ENCODE peak calls at places on chromosomes 13 and 19, in five cellular contexts. I, O, C, B and F are unnamed samples.

GRCh38 chr13:20923272-20923671 is 20.7 kb upstream of the XPO4 start:
- DNase-seq in I (no peak), B (no peak), O (no peak), C (no peak), F (no peak)

GRCh38 chr19:13505761-13506549 is at the start of gene CACNA1A:
- DNase-seq in I (no peak), C (no peak), O (peak), B (no peak), F (no peak)

GRCh38 chr13:28618595-28618994 is 40.3 kb upstream of the POMP start:
- DNase-seq in I (no peak), C (no peak), O (no peak), B (no peak), F (no peak)

GRCh38 chr19:41411682-41412265 is 14.2 kb downstream of the BCKDHA start:
- DNase-seq in C (no peak), B (peak), I (no peak), O (no peak), F (no peak)

GRCh38 chr19:14412436-14413071 is 6.6 kb downstream of the DDX39A start:
- DNase-seq in O (no peak), C (no peak), I (no peak), B (no peak), F (no peak)

GRCh38 chr19:45901432-45901903 is 945 bp downstream of the MYPOP start:
- DNase-seq in O (peak), I (no peak), B (no peak), C (peak), F (no peak)

GRCh38 chr19:4474504-4475136 is 2.5 kb downstream of the HDGFL2 start:
- DNase-seq in O (peak), I (peak), B (no peak), C (no peak), F (peak)

GRCh38 chr13:21657538-21657937 is 13.3 kb upstream of the FGF9 start:
- DNase-seq in I (peak), C (no peak), O (no peak), B (no peak), F (peak)

GRCh38 chr13:36912983-36913382 is 7.1 kb downstream of the SMAD9 start:
- DNase-seq in O (no peak), I (no peak), C (no peak), B (no peak), F (no peak)

GRCh38 chr13:33927315-33927714 is 109.4 kb downstream of the RFC3 start:
- DNase-seq in O (peak), C (peak), I (peak), B (no peak), F (peak)

GRCh38 chr13:44259045-44260042 is 114.3 kb upstream of the SERP2 start:
- DNase-seq in O (peak), C (no peak), I (peak), B (no peak), F (peak)

DNA sequence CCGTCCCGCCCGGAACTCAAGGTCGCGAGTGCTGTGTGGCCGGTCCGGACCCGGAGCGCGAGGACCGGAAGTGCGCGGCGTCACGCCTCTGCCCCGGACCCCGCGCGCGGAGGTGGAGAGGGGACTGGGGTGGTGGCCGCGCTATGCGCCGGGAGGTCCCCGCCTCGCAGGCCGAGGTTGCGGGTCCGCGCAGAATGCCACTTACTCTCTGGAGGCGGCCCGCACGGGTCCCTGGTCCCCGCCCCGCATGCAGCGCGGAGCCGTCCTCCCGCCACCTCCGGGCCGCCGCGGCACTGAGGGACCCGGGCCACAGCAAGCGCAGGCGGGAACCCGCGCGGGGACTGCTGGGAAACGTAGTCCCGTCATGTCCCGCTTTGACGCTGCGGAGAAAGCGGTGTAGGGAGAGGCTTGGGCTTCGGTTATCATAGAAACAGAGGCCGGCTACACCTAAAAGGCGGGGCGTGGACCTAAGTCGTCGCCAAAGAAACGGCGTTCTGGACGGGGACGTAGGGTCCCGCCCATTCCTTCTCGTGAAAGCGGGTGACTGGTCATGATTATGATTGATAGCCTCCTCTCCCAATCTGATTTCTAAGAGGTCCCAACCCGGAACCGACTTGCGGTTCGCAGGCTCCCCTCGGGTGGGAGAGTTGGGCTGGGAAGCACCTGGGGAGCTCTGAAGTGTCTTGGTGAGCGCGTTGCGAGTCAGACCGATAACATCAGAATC is at the start of gene ZNF837:
- DNase-seq in I (peak), B (peak), C (peak), O (peak), F (peak)
- TF ChIP-seq CTCF in I (no peak), B (no peak), C (no peak), O (no peak), F (no peak)

GRCh38 chr13:96817336-96817941 is 176.8 kb downstream of the OXGR1 start:
- DNase-seq in I (no peak), O (peak), B (no peak), C (no peak), F (peak)
- TF ChIP-seq CTCF in I (peak), O (peak), B (peak), C (no peak), F (peak)

DNA sequence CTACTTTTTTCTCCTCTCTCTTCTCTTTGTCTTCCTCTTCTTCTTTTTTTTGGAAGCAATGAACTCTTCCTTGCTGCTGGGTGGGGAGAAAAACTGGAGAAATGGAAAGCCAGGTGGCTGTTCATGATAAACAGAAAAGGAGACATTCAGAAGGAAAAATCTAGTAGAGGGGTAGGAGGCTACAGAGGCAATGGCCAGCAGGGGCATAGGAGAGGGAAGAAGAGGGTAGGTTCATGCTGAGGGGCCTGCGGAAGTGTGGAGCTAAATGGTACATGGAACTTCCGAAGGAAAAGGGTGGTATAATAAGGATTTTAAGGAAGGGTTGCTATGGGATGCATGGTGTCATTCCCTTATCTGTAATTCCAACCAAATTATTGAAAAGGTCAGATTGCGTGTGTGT is 17.5 kb upstream of the HS6ST3 start:
- DNase-seq in O (no peak), C (no peak), I (no peak), B (no peak), F (no peak)
- TF ChIP-seq CTCF in O (no peak), C (no peak), I (no peak), B (no peak), F (no peak)

GRCh38 chr13:113349491-113349890 is 14.4 kb downstream of the GRTP1 start:
- DNase-seq in O (no peak), B (no peak), I (no peak), C (no peak), F (no peak)

GRCh38 chr13:113351514-113352026 is 12.4 kb downstream of the GRTP1 start:
- DNase-seq in C (peak), B (no peak), I (no peak), O (no peak), F (no peak)

GRCh38 chr13:113349050-113349449 is 14.9 kb downstream of the GRTP1 start:
- DNase-seq in O (no peak), B (no peak), I (no peak), C (peak), F (no peak)

GRCh38 chr13:113350938-113351335 is 13.0 kb downstream of the GRTP1 start:
- DNase-seq in B (no peak), O (no peak), C (no peak), I (no peak), F (no peak)

GRCh38 chr13:113350065-113350937 is 13.6 kb downstream of the GRTP1 start:
- DNase-seq in I (no peak), C (peak), O (no peak), B (no peak), F (no peak)
- TF ChIP-seq CTCF in I (no peak), C (no peak), O (no peak), B (no peak), F (no peak)